ENCODE peak calls at places on chromosome 14, in four cellular contexts. T is testis, N is H7, D is brain microvascular endothelial cell. B is an unnamed sample. For H3K27me3, the result is how much of the 10 kb centered on the place peaks cover.

GRCh38 chr14:33369041-33369440 is 430.4 kb downstream of the NPAS3 start:
- DNase-seq in N (no peak), D (no peak), T (no peak), B (no peak)

GRCh38 chr14:105974902-105975301 is 448.5 kb downstream of the TMEM121 start:
- DNase-seq in D (no peak), N (no peak), T (peak), B (no peak)

GRCh38 chr14:61540931-61541330 is 154.4 kb upstream of the HIF1A start:
- DNase-seq in D (no peak), T (no peak), N (no peak), B (no peak)

GRCh38 chr14:91125271-91125661 is 11.4 kb downstream of the DGLUCY start:
- DNase-seq in N (no peak), D (no peak), T (no peak), B (no peak)

GRCh38 chr14:29320261-29320660 is 553.7 kb downstream of the FOXG1 start:
- DNase-seq in D (peak), N (no peak), T (no peak), B (no peak)

GRCh38 chr14:34693228-34693939 is 21.0 kb downstream of the CFL2 start:
- DNase-seq in N (peak), T (peak), D (no peak), B (no peak)

GRCh38 chr14:57390037-57390805 is at the start of gene NAA30:
- DNase-seq in T (peak), N (peak), D (peak), B (peak)

GRCh38 chr14:39268393-39268792 is 34.7 kb downstream of the MIA2 start:
- DNase-seq in D (no peak), N (no peak), T (no peak), B (no peak)

GRCh38 chr14:89540009-89540829 is 123.2 kb upstream of the FOXN3 start:
- DNase-seq in N (no peak), D (peak), T (no peak), B (no peak)

GRCh38 chr14:43356984-43357545 is 1150.0 kb downstream of the FSCB start:
- DNase-seq in T (no peak), N (no peak), D (no peak), B (no peak)

GRCh38 chr14:32073537-32074189 is 3.4 kb upstream of the ARHGAP5 start:
- DNase-seq in N (peak), D (peak), T (peak), B (peak)

GRCh38 chr14:105499256-105500035 is 8.4 kb downstream of the TEDC1 start:
- DNase-seq in T (peak), N (peak), D (no peak), B (no peak)

GRCh38 chr14:30349515-30349914 is 209.4 kb upstream of the G2E3 start:
- DNase-seq in N (no peak), D (no peak), T (no peak), B (no peak)

GRCh38 chr14:21526672-21527319 is 650 bp upstream of the SALL2 start:
- DNase-seq in T (no peak), N (peak), D (no peak), B (no peak)

GRCh38 chr14:78156196-78156595 is 14.0 kb upstream of the NRXN3 start:
- DNase-seq in N (no peak), D (no peak), T (no peak), B (no peak)

GRCh38 chr14:23080474-23080873 is 14.5 kb downstream of the ACIN1 start:
- DNase-seq in T (no peak), D (no peak), N (no peak), B (no peak)

GRCh38 chr14:54133896-54134295 is 177.3 kb upstream of the BMP4 start:
- DNase-seq in T (no peak), D (peak), N (no peak), B (peak)

GRCh38 chr14:53888535-53889386 is 67.9 kb downstream of the BMP4 start:
- DNase-seq in D (no peak), T (no peak), N (no peak), B (no peak)

GRCh38 chr14:83347874-83348273 is 1814.2 kb upstream of the SEL1L start:
- DNase-seq in T (no peak), N (no peak), D (no peak), B (no peak)

GRCh38 chr14:79165460-79166080 is 995.4 kb downstream of the NRXN3 start:
- DNase-seq in D (no peak), N (no peak), T (no peak), B (no peak)

GRCh38 chr14:63435838-63436237 is 107.3 kb downstream of the PPP2R5E start:
- DNase-seq in N (no peak), T (peak), D (peak), B (no peak)

GRCh38 chr14:105879503-105879866 is 353.1 kb downstream of the TMEM121 start:
- DNase-seq in N (peak), T (no peak), D (no peak), B (no peak)

GRCh38 chr14:81656811-81657210 is 123.2 kb upstream of the SEL1L start:
- DNase-seq in N (no peak), T (no peak), D (no peak), B (no peak)

GRCh38 chr14:73526036-73526984 is 10.6 kb upstream of the ACOT1 start:
- DNase-seq in D (no peak), T (peak), N (no peak), B (no peak)

GRCh38 chr14:82667501-82667900 is 1133.8 kb upstream of the SEL1L start:
- DNase-seq in D (no peak), T (no peak), N (no peak), B (no peak)

GRCh38 chr14:78983126-78983525 is 813.0 kb downstream of the NRXN3 start:
- DNase-seq in N (no peak), T (no peak), D (peak), B (no peak)

GRCh38 chr14:23559010-23559920 is 3.2 kb downstream of the THTPA start:
- DNase-seq in N (peak), T (peak), D (peak), B (no peak)

GRCh38 chr14:67526676-67527459 is 6.2 kb upstream of the PLEKHH1 start:
- DNase-seq in T (peak), N (peak), D (peak), B (no peak)

GRCh38 chr14:67526181-67526580 is 6.9 kb upstream of the PLEKHH1 start:
- DNase-seq in D (no peak), N (no peak), T (no peak), B (no peak)

GRCh38 chr14:67524152-67524963 is 8.7 kb upstream of the PLEKHH1 start:
- DNase-seq in D (peak), N (no peak), T (no peak), B (no peak)

GRCh38 chr14:67527756-67528155 is 5.3 kb upstream of the PLEKHH1 start:
- DNase-seq in D (no peak), T (no peak), N (no peak), B (no peak)

GRCh38 chr14:67525389-67525788 is 7.7 kb upstream of the PLEKHH1 start:
- DNase-seq in N (no peak), T (no peak), D (no peak), B (no peak)
- H3K27me3 ChIP-seq in N (under half), T (under half), D (under half), B (under half)

GRCh38 chr14:97411938-97412612 is 614.9 kb downstream of the VRK1 start:
- DNase-seq in T (no peak), D (no peak), N (no peak), B (no peak)
- H3K27me3 ChIP-seq in T (under half), D (under half), N (under half), B (under half)

DNA sequence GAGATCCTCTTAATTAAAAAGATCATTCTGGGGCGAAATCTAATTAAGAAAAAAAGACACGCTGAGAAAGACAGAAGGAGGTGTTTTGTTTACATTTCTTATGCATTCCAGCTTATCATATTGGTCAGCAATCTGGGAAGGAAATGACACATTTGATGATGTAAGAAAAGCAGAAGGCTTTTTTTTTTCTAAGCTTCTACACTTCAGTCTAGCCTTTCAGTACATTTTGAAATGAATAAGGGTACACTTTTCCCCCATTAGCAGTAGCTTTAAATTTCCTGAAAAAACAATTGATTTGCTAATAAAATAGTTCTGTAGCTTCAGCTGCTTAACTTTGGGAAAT is 5.9 kb upstream of the GSC start:
- DNase-seq in D (no peak), T (no peak), N (no peak), B (no peak)
- H3K27me3 ChIP-seq in D (under half), T (under half), N (half or more), B (half or more)

GRCh38 chr14:99278836-99279235 is 6.8 kb upstream of the BCL11B start:
- DNase-seq in N (no peak), T (no peak), D (no peak), B (no peak)

GRCh38 chr14:99282261-99283050 is 10.5 kb upstream of the BCL11B start:
- DNase-seq in N (no peak), D (no peak), T (no peak), B (no peak)

GRCh38 chr14:99280852-99281251 is 8.9 kb upstream of the BCL11B start:
- DNase-seq in T (no peak), D (no peak), N (no peak), B (no peak)

GRCh38 chr14:99281396-99281795 is 9.4 kb upstream of the BCL11B start:
- DNase-seq in N (no peak), T (no peak), D (no peak), B (no peak)

DNA sequence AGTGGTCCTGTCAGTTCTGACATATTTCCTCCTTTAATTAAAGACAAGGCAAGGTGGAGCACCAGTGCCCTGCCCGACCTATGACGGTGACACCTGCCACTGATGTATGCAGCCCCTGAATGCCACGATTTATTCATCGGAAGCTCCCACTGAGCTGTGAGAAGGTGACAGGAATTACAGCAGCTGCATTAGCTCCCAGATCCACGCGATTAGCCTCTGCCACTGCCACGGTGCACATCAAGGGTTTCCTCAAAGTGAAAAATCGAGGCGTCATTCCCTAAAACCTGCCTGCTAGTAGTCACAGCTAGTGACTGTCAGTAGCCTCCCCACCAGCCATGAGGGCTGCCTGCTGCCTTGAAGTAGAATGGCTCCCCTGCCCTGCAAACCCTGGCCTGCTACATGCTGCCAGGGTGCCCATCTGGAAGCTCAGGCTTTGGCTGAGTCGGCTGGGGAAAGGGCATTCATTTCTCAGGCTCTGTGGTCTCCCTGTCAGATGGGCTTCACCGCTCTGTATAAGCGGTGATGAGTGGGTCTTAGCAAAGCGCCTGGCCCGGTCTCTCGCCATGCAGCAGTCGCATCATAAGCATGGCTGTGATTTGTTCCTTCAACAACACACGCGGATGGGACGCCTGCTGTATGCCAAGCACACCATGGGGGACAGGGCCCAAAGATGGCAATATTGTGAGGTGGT is 8.2 kb upstream of the BCL11B start:
- DNase-seq in T (no peak), D (no peak), N (no peak), B (no peak)
- H3K27me3 ChIP-seq in T (under half), D (under half), N (under half), B (under half)

DNA sequence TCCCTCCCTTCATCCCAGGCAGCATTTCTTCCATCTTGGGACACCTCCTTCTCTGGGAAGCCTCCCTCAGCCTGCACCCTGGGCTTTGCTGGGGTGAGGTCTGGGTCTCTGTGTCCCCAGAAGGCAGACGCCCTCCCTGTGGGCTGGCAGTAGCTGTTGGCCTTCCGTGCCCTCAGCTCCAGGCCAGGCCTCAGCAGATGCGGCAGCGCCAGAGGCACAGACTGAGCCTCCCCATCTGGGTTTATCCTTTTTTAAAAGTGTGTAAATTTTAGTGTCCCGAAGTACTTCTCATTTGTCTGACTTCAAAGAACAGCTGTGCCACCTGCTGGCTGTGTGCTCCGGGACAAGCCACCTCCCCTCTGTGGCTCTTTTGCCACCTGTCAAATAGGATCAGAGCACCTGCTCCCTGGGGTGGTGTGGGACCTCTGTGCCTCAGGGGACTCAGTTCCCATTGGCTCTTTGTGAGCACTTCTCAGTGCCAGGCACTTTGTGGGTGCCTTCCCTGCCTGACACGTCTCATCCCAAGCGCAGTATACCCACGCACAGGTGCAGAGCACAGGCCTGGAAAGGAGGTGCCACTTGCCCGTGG is 11.1 kb downstream of the EXOC3L4 start:
- DNase-seq in N (no peak), D (no peak), T (no peak), B (no peak)
- H3K27me3 ChIP-seq in N (under half), D (under half), T (under half), B (under half)

DNA sequence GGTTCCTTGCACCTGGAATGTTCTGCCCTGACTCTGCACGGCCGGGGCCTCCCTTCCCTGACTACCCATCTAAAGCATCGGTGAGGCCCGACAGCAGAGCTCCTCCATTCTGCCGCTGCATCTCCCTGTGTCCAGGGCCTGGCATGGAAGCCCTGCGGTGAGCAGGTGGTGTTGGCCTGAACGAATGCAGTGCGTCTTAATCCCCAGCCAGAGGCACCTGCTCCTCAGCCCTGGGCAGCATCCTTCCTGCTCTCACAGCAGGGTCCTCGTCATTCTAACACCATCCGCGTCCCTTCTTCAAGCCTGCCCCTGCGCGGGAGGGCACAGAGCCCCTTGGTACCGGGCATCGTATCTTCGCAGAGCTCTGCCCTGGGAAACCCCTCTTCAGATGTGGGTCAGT is 15.4 kb downstream of the BEGAIN start:
- DNase-seq in N (peak), D (no peak), T (no peak), B (no peak)
- H3K27me3 ChIP-seq in N (under half), D (under half), T (under half), B (half or more)

GRCh38 chr14:65387171-65387570 is 25.4 kb upstream of the FUT8 start:
- DNase-seq in N (no peak), T (no peak), D (no peak), B (no peak)

GRCh38 chr14:65377576-65377975 is 35.0 kb upstream of the FUT8 start:
- DNase-seq in T (no peak), D (no peak), N (no peak), B (no peak)

GRCh38 chr14:65387628-65388027 is 24.9 kb upstream of the FUT8 start:
- DNase-seq in T (no peak), D (no peak), N (no peak), B (no peak)

DNA sequence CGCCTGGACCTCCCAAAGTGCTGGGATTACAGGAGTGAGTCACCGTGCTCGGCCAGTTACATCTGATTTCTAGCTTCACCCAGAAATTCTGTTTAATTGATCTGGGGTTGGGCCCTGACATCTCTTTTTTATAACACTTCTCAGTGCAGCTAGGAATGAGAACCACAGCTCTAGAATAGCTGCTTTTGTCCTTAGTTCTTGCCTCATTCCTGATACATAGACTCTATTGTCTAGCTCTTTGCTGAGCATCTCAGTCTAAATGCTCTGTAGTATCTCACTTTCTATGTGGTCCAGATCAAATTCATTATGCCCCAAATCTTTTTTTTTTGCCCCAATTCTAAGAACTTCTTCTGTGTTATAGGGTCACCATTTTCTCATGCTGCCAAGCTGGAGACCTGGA is 29.9 kb upstream of the FUT8 start:
- DNase-seq in D (no peak), N (no peak), T (no peak), B (no peak)
- H3K27me3 ChIP-seq in D (under half), N (under half), T (under half), B (under half)

DNA sequence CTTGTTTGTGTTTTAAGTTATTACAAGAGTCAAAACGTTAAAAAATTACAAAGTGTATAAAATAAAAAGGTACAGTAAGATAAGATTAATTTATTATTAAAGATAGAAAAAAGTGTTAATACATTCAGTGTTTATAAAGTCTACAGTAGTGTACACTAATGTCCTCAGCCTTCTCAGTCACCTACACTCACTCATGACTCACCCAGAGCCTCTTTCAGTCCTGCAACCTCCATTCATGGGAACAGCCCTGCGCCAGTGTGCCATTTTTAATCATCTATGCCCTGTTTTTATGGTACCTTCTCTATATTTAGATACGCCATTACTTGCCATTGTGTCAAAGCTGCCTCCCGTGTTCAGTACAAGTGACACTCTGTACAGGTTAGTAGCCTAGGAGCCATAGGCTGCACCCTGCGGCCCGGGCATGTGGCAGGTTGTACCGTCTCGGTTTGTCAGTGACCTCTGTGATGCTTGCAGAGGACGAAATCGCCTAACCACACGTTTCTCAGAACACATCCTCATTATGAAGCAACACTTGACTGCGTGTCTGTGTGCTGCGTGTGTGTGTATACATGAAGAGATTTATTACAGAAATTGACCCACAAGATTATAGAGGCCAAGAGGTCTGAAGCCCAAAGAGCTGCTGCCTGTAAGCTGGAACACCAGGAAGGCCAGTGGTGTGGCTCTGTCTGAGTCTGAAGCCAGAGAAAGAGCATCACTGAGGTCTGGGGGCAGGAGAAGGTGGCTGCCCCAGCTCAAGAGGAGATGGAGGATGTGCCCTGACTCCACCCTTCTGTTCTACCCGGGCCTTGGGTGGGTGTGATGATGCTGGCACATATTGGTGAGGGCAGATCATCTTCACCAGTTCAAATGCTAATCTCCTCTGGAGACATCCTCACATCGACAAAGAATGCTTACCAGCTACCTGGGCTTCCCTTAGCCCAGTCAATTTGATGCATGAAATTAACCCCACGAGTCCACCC is 116.6 kb upstream of the C14orf180 start:
- DNase-seq in T (no peak), D (no peak), N (no peak), B (no peak)
- H3K27me3 ChIP-seq in T (under half), D (under half), N (under half), B (under half)